ENCODE peak calls at places on chromosomes 12 and 14, in nine cellular contexts. O is CD4-positive, alpha-beta T cell; U is fibroblast of gingiva; C is MCF 10A; B is hippocampal formation; X is cardiac muscle cell; V is stimulated activated CD4-positive, alpha-beta T cell treated with anti-CD3 and anti-CD28 coated beads, Interleukin-4, amount 100 ng/mL, for 48 hours; T is BJ; P is brain microvascular endothelial cell. N is an unnamed sample.

GRCh38 chr12:27319848-27320247 is 12.8 kb upstream of the BMAL2 start:
- DNase-seq in O (no peak), U (no peak), C (no peak), B (no peak), X (peak; percentile 25), V (no peak), T (no peak), P (no peak), N (no peak)

GRCh38 chr12:71565568-71565967 is 98.1 kb downstream of the ZFC3H1 start:
- DNase-seq in O (no peak), U (no peak), C (no peak), B (no peak), X (no peak), V (no peak), T (no peak), P (no peak), N (no peak)

GRCh38 chr14:68219407-68219806 is 399.8 kb downstream of the RAD51B start:
- DNase-seq in O (no peak), U (no peak), C (no peak), B (no peak), X (no peak), V (no peak), T (no peak), P (no peak), N (peak; percentile 60)

GRCh38 chr14:104433401-104434213 is 146.0 kb upstream of the C14orf180 start:
- DNase-seq in O (no peak), U (no peak), C (no peak), B (no peak), X (no peak), V (no peak), T (no peak), P (no peak), N (no peak)

GRCh38 chr12:14774944-14775651 is 28.2 kb downstream of the WBP11 start:
- DNase-seq in O (peak; percentile 6), U (peak; percentile 87), C (peak; percentile 70), B (no peak), X (peak; percentile 70), V (no peak), T (no peak), P (peak; percentile 50), N (peak; percentile 40)

GRCh38 chr14:33564774-33565630 is 385.9 kb downstream of the EGLN3 start:
- DNase-seq in O (no peak), U (no peak), C (peak; percentile 88), B (no peak), X (peak; percentile 75), V (no peak), T (no peak), P (peak; percentile 85), N (peak; percentile 25)

GRCh38 chr12:84198294-84198946 is 714.2 kb downstream of the SLC6A15 start:
- DNase-seq in O (no peak), U (no peak), C (no peak), B (no peak), X (no peak), V (no peak), T (no peak), P (no peak), N (no peak)

GRCh38 chr14:28776482-28777266 is 10.1 kb downstream of the FOXG1 start:
- DNase-seq in O (no peak), U (no peak), C (no peak), B (no peak), X (no peak), V (no peak), T (no peak), P (no peak), N (no peak)

GRCh38 chr12:91835693-91836092 is 310.0 kb downstream of the BTG1 start:
- DNase-seq in O (no peak), U (no peak), C (no peak), B (no peak), X (no peak), V (no peak), T (no peak), P (no peak), N (no peak)

GRCh38 chr12:47773062-47773857 is at the start of gene SLC48A1:
- DNase-seq in O (peak; percentile 69), U (peak; percentile 44), C (peak; percentile 61), B (peak; percentile 75), X (peak; percentile 62), V (peak; percentile 61), T (no peak), P (no peak), N (peak; percentile 86)

GRCh38 chr14:76259029-76259735 is 107.5 kb downstream of the GPATCH2L start:
- DNase-seq in O (no peak), U (no peak), C (no peak), B (no peak), X (no peak), V (no peak), T (no peak), P (no peak), N (no peak)

GRCh38 chr14:48970995-48971394 is 615.2 kb downstream of the RPS29 start:
- DNase-seq in O (no peak), U (no peak), C (no peak), B (no peak), X (peak; percentile 3), V (no peak), T (no peak), P (peak; percentile 6), N (no peak)

GRCh38 chr12:1217191-1217949 is 226.3 kb downstream of the ERC1 start:
- DNase-seq in O (no peak), U (peak; percentile 31), C (peak; percentile 79), B (no peak), X (peak; percentile 34), V (no peak), T (peak; percentile 75), P (peak; percentile 71), N (no peak)

GRCh38 chr12:48002179-48002601 is 2.1 kb downstream of the COL2A1 start:
- DNase-seq in O (no peak), U (no peak), C (no peak), B (no peak), X (no peak), V (no peak), T (no peak), P (no peak), N (peak; percentile 67)

GRCh38 chr14:96268426-96269358 is 12.7 kb downstream of the BDKRB1 start:
- DNase-seq in O (no peak), U (peak; percentile 83), C (peak; percentile 98), B (no peak), X (peak; percentile 95), V (no peak), T (peak; percentile 82), P (peak; percentile 82), N (no peak)